ENCODE peak calls at places on chromosomes 1 and 21, in ten cellular contexts. W is left ventricle myocardium inferior; Y is HCT116; N is CD8-positive, alpha-beta memory T cell; S is PC-3; D is IMR-90; B is esophagus squamous epithelium; M is cardiac muscle cell; Z is thyroid gland; C is fibroblast of lung. X is an unnamed sample.

GRCh38 chr1:44235794-44236193 is 22.5 kb downstream of the DMAP1 start:
- DNase-seq in D (no peak), S (no peak), Z (no peak), B (no peak), C (no peak), M (no peak), Y (no peak), W (no peak), N (no peak), X (no peak)

GRCh38 chr1:227778401-227778947 is 37.0 kb upstream of the PRSS38 start:
- DNase-seq in N (no peak), W (no peak), Y (no peak), C (peak; percentile 86), M (no peak), S (no peak), D (peak; percentile 61), Z (no peak), B (no peak), X (peak; percentile 64)

GRCh38 chr1:59285691-59286090 is 11.2 kb upstream of the FGGY start:
- DNase-seq in Y (no peak), Z (no peak), D (peak; percentile 56), C (peak; percentile 20), B (no peak), N (no peak), W (no peak), M (no peak), S (no peak), X (no peak)

GRCh38 chr21:42161401-42161956 is 57.5 kb upstream of the ABCG1 start:
- DNase-seq in Y (no peak), D (no peak), C (no peak), N (no peak), M (no peak), B (no peak), W (no peak), S (no peak), Z (no peak), X (no peak)

GRCh38 chr1:206495493-206496046 is 11.8 kb upstream of the RASSF5 start:
- DNase-seq in M (no peak), D (no peak), W (no peak), S (no peak), C (peak; percentile 41), B (no peak), N (no peak), Z (no peak), Y (no peak), X (no peak)

GRCh38 chr1:115463347-115463746 is 125.3 kb upstream of the NGF start:
- DNase-seq in S (peak; percentile 63), W (no peak), N (no peak), Z (peak; percentile 57), M (peak; percentile 38), B (no peak), Y (no peak), C (no peak), D (no peak), X (no peak)

GRCh38 chr1:206526064-206526911 is 19.0 kb downstream of the RASSF5 start:
- DNase-seq in Z (no peak), C (no peak), W (no peak), D (no peak), Y (no peak), B (no peak), N (no peak), S (no peak), M (no peak), X (no peak)

GRCh38 chr1:150528196-150528595 is 12.6 kb downstream of the FALEC start:
- DNase-seq in Z (no peak), Y (no peak), M (no peak), B (no peak), N (no peak), S (peak; percentile 46), D (peak; percentile 86), C (peak; percentile 92), W (no peak), X (peak; percentile 57)

GRCh38 chr21:41894922-41895557 is 15.9 kb upstream of the PRDM15 start:
- DNase-seq in N (no peak), Y (no peak), D (peak; percentile 91), M (no peak), S (peak; percentile 85), W (no peak), Z (no peak), B (no peak), C (peak; percentile 98), X (peak; percentile 53)

GRCh38 chr1:235640580-235640979 is 9.0 kb downstream of the GNG4 start:
- DNase-seq in N (no peak), Z (no peak), B (no peak), S (no peak), Y (no peak), W (no peak), D (no peak), M (no peak), C (no peak), X (no peak)

GRCh38 chr1:157153743-157154142 is 15.5 kb upstream of the ETV3 start:
- DNase-seq in C (no peak), Z (no peak), S (no peak), W (no peak), D (no peak), M (no peak), Y (no peak), B (no peak), N (no peak), X (no peak)

GRCh38 chr1:224747578-224747977 is 131.5 kb downstream of the CNIH3 start:
- DNase-seq in M (no peak), Y (no peak), D (peak; percentile 29), W (no peak), B (no peak), Z (peak; percentile 31), S (peak; percentile 63), N (no peak), C (peak; percentile 76), X (no peak)

GRCh38 chr21:45844181-45844580 is 137.4 kb upstream of the COL6A1 start:
- DNase-seq in S (no peak), Y (no peak), M (no peak), C (no peak), B (no peak), N (no peak), D (no peak), W (no peak), Z (no peak), X (no peak)

GRCh38 chr1:40668769-40669525 is 3.5 kb upstream of the RIMS3 start:
- DNase-seq in W (peak; percentile 77), D (peak; percentile 57), S (peak; percentile 85), N (peak; percentile 85), C (peak; percentile 36), Z (peak; percentile 82), Y (peak; percentile 61), B (no peak), M (peak; percentile 78), X (peak; percentile 88)

GRCh38 chr1:152034654-152035405 is 2.0 kb downstream of the S100A11 start:
- DNase-seq in Z (peak; percentile 40), S (peak; percentile 90), D (peak; percentile 59), Y (peak; percentile 79), W (no peak), N (peak; percentile 74), C (peak; percentile 62), M (peak; percentile 54), B (no peak), X (peak; percentile 93)

GRCh38 chr1:2528966-2529750 is 905 bp downstream of the HES5 start:
- DNase-seq in D (no peak), Z (peak; percentile 17), Y (no peak), M (peak; percentile 73), N (peak; percentile 67), C (no peak), W (no peak), B (no peak), S (no peak), X (peak; percentile 37)
- H3K27me3 ChIP-seq in D (peaks cover 23% of the 10 kb centered on the region), Z (no peaks in the 10 kb centered on the region), Y (no peaks in the 10 kb centered on the region), M (peaks cover 72% of the 10 kb centered on the region), N (peaks cover 18% of the 10 kb centered on the region), C (peaks cover 14% of the 10 kb centered on the region), W (peaks cover 25% of the 10 kb centered on the region), B (no peaks in the 10 kb centered on the region), S (no peaks in the 10 kb centered on the region), X (peaks cover 30% of the 10 kb centered on the region)

GRCh38 chr21:15645830-15646229 is 84.0 kb upstream of the USP25 start:
- DNase-seq in Z (no peak), Y (no peak), M (no peak), N (no peak), C (peak; percentile 25), W (no peak), S (peak; percentile 44), B (no peak), D (no peak), X (peak; percentile 8)

GRCh38 chr21:15654171-15654570 is 75.6 kb upstream of the USP25 start:
- DNase-seq in D (no peak), S (no peak), Y (no peak), B (no peak), N (no peak), Z (no peak), C (no peak), M (no peak), W (no peak), X (no peak)

GRCh38 chr21:15653710-15654109 is 76.1 kb upstream of the USP25 start:
- DNase-seq in S (no peak), Z (no peak), B (no peak), M (no peak), Y (no peak), W (no peak), D (no peak), C (no peak), N (no peak), X (no peak)

DNA sequence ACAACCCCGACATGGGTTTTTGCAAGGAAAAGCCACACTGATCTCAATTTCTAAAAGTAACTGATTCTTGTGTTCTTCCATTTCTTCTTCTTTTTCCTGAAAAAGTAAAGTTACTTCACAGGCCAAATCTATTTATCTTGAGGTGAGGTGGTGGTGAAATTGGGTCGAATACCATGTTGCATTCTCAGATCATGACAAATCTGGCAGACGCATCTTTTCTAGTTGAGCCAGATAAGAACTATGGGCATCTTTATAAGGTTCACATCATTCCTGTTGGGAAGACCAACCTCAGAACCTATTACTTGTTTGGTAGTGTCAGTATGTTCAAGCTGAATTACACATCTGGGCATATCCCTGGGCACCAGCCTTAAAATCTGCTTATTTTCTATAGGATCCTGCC is 78.6 kb upstream of the USP25 start:
- DNase-seq in M (no peak), B (no peak), N (no peak), Y (no peak), D (no peak), S (peak; percentile 16), W (no peak), C (peak; percentile 30), Z (no peak), X (no peak)
- H3K27me3 ChIP-seq in M (no peaks in the 10 kb centered on the region), B (no peaks in the 10 kb centered on the region), N (no peaks in the 10 kb centered on the region), Y (no peaks in the 10 kb centered on the region), D (no peaks in the 10 kb centered on the region), S (no peaks in the 10 kb centered on the region), W (no peaks in the 10 kb centered on the region), C (no peaks in the 10 kb centered on the region), Z (no peaks in the 10 kb centered on the region), X (no peaks in the 10 kb centered on the region)

GRCh38 chr21:44829507-44830092 is 11.7 kb upstream of the SUMO3 start:
- DNase-seq in D (no peak), Y (no peak), W (no peak), M (no peak), C (no peak), S (no peak), B (no peak), N (no peak), Z (no peak), X (no peak)
- H3K27me3 ChIP-seq in D (peaks cover 22% of the 10 kb centered on the region), Y (no peaks in the 10 kb centered on the region), W (no peaks in the 10 kb centered on the region), M (no peaks in the 10 kb centered on the region), C (peaks cover 7% of the 10 kb centered on the region), S (no peaks in the 10 kb centered on the region), B (no peaks in the 10 kb centered on the region), N (no peaks in the 10 kb centered on the region), Z (no peaks in the 10 kb centered on the region), X (peaks cover 7% of the 10 kb centered on the region)

DNA sequence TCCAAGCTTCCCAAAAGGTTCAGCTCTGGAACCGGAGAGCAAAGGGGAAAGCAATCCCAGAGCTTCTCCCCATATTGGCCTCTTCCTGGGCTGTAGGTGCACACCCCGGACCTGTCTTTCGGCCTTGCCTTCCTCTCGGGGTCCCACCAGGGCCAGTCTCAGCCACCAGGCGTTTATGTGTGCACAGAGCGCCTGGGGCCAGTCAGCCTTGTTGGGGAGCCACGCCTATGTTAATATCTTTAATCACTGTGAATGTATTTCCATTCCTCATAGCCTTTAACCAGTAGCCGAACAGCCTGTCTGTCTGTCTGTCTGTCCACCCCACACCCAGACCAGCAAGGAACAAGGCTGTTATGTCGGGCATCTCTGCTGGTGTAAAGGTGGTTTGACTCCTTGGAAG is 18.7 kb downstream of the KCNC4 start:
- DNase-seq in Y (no peak), N (no peak), Z (no peak), S (no peak), B (no peak), D (no peak), M (no peak), W (no peak), C (no peak), X (no peak)
- H3K27me3 ChIP-seq in Y (no peaks in the 10 kb centered on the region), N (no peaks in the 10 kb centered on the region), Z (no peaks in the 10 kb centered on the region), S (no peaks in the 10 kb centered on the region), B (no peaks in the 10 kb centered on the region), D (no peaks in the 10 kb centered on the region), M (no peaks in the 10 kb centered on the region), W (no peaks in the 10 kb centered on the region), C (no peaks in the 10 kb centered on the region), X (no peaks in the 10 kb centered on the region)